ENCODE peak calls at places on chromosomes 1 and 21, in eight cellular contexts. T is NB4; F is CD8-positive, alpha-beta memory T cell; M is astrocyte of the cerebellum; S is astrocyte; V is breast epithelium; Q is IMR-90; K is uterus. E is an unnamed sample.

GRCh38 chr1:208209896-208210589 is 34.1 kb downstream of the PLXNA2 start:
- DNase-seq in K (no peak), Q (no peak), S (no peak), F (no peak), V (no peak), T (no peak), M (no peak), E (no peak)

GRCh38 chr1:212962509-212962908 is 12.2 kb downstream of the VASH2 start:
- DNase-seq in Q (no peak), V (no peak), M (no peak), T (no peak), F (no peak), K (no peak), S (no peak), E (peak; percentile 25)

GRCh38 chr1:51517361-51518032 is 1.6 kb downstream of the EPS15 start:
- DNase-seq in M (no peak), V (no peak), K (no peak), F (no peak), Q (peak; percentile 11), T (peak; percentile 39), S (peak; percentile 19), E (peak; percentile 52)

GRCh38 chr1:218346391-218347204 is 1.5 kb downstream of the TGFB2 start:
- DNase-seq in F (no peak), V (peak; percentile 44), K (peak; percentile 51), S (peak; percentile 41), Q (peak; percentile 37), T (peak; percentile 44), M (no peak), E (peak; percentile 39)

GRCh38 chr1:61053712-61054608 is 28.4 kb upstream of the NFIA start:
- DNase-seq in K (no peak), F (peak; percentile 6), S (no peak), V (no peak), Q (no peak), T (peak; percentile 22), M (no peak), E (no peak)

GRCh38 chr21:31151682-31152081 is 113.4 kb upstream of the KRTAP19-8 start:
- DNase-seq in Q (no peak), V (no peak), K (no peak), M (no peak), S (no peak), T (peak; percentile 7), F (no peak), E (peak; percentile 73)

GRCh38 chr1:113369040-113369439 is 21.3 kb upstream of the MAGI3 start:
- DNase-seq in Q (no peak), S (no peak), F (no peak), M (no peak), K (no peak), V (no peak), T (no peak), E (no peak)

GRCh38 chr1:84689514-84690396 is 506 bp downstream of the SSX2IP start:
- DNase-seq in F (no peak), T (peak; percentile 75), V (peak; percentile 36), M (no peak), Q (peak; percentile 36), S (peak; percentile 32), K (peak; percentile 62), E (peak; percentile 72)

GRCh38 chr1:243730499-243731150 is 119.4 kb downstream of the AKT3 start:
- DNase-seq in T (peak; percentile 89), Q (no peak), F (no peak), K (no peak), M (no peak), V (peak; percentile 39), S (no peak), E (no peak)

GRCh38 chr1:151720974-151721787 is at the start of gene RIIAD1:
- DNase-seq in Q (no peak), K (peak; percentile 28), F (peak; percentile 31), M (no peak), S (no peak), V (no peak), T (peak; percentile 12), E (peak; percentile 38)
- H3K4me3 ChIP-seq in Q (peak within 1 kb of the TSS; percentile 32), K (peak within 1 kb of the TSS; percentile 45), F (peak within 1 kb of the TSS; percentile 64), M (peak within 1 kb of the TSS; percentile 41), S (peak within 1 kb of the TSS; percentile 44), V (peak within 1 kb of the TSS; percentile 37), T (no peak within 1 kb of the TSS), E (peak within 1 kb of the TSS; percentile 33)

DNA sequence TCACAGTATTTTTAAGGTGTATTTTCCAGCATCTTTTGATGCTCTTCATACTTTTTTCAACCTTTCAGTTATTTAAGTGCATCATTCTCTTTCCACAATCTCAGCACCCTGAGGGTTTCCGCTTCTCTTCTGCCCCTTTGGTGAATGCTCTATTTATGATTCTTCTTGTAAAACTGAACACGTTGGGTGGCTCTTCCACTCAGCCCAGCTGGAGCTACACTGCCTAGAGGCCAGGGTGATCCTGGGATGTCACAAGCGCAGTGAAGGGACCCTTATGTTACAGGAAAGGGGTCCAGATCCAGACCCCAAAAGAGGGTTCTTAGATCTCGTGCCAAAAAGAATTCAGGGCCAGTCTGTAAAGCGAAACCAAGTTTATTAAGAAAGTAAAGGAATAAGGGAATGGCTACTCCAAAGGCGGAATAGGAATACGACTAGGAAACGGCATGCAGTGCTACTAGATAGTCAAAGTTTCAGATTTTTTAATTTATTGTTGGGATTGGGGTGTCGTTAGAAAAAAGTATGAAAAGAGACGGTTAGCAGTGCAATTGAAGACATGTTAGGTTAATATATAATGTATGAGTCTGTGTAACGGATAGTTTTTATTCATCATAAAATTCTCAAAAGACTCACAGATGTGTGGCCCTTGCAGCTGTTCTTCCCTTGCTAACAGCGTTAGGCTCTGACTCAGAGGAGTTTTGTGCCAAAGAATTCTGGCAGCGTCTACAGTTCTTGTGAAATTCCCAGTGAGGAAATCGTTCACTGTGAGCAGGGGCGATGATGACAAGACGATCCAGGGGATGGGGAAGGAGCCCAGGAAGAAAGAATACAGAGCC is 14.4 kb upstream of the ERVH48-1 start:
- DNase-seq in M (peak; percentile 98), K (peak; percentile 95), F (no peak), V (peak; percentile 85), Q (peak; percentile 99), S (peak; percentile 94), T (peak; percentile 67), E (peak; percentile 90)
- H3K4me3 ChIP-seq in M (no peak overlapping the region), K (peak overlapping the region; percentile 6), F (no peak overlapping the region), V (no peak overlapping the region), Q (peak overlapping the region; percentile 26), S (peak overlapping the region; percentile 3), T (no peak overlapping the region), E (no peak overlapping the region)

GRCh38 chr1:157166581-157166980 is 28.4 kb upstream of the ETV3 start:
- DNase-seq in S (no peak), K (no peak), F (no peak), M (no peak), Q (no peak), V (no peak), T (no peak), E (no peak)

GRCh38 chr1:157167437-157167836 is 29.2 kb upstream of the ETV3 start:
- DNase-seq in T (no peak), M (no peak), K (no peak), F (no peak), Q (no peak), V (no peak), S (no peak), E (no peak)

GRCh38 chr1:157161901-157162300 is 23.7 kb upstream of the ETV3 start:
- DNase-seq in K (no peak), Q (no peak), V (no peak), T (no peak), S (no peak), M (no peak), F (no peak), E (no peak)

GRCh38 chr1:157162345-157162744 is 24.1 kb upstream of the ETV3 start:
- DNase-seq in F (no peak), T (no peak), M (no peak), K (no peak), S (no peak), Q (no peak), V (no peak), E (no peak)

GRCh38 chr1:157163273-157164127 is 25.3 kb upstream of the ETV3 start:
- DNase-seq in K (peak; percentile 54), F (peak; percentile 59), T (peak; percentile 64), Q (peak; percentile 48), V (peak; percentile 50), M (peak; percentile 31), S (no peak), E (peak; percentile 81)
- H3K4me3 ChIP-seq in K (no peak overlapping the region), F (no peak overlapping the region), T (no peak overlapping the region), Q (no peak overlapping the region), V (no peak overlapping the region), M (no peak overlapping the region), S (no peak overlapping the region), E (peak overlapping the region; percentile 35)

GRCh38 chr21:40846057-40846456 is 901 bp downstream of the DSCAM start:
- DNase-seq in F (no peak), Q (no peak), T (no peak), V (no peak), S (no peak), K (no peak), M (no peak), E (no peak)
- H3K4me3 ChIP-seq in F (no peak overlapping the region), Q (no peak overlapping the region), T (no peak overlapping the region), V (no peak overlapping the region), S (peak overlapping the region; percentile 17), K (no peak overlapping the region), M (no peak overlapping the region), E (no peak overlapping the region)

GRCh38 chr1:172531846-172532699 is 877 bp upstream of the SUCO start:
- DNase-seq in S (peak; percentile 99), K (peak; percentile 97), M (peak; percentile 98), V (peak; percentile 97), F (peak; percentile 84), T (peak; percentile 97), Q (peak; percentile 99), E (peak; percentile 98)
- H3K4me3 ChIP-seq in S (peak overlapping the region; percentile 95), K (peak overlapping the region; percentile 99), M (peak overlapping the region; percentile 69), V (peak overlapping the region; percentile 90), F (peak overlapping the region; percentile 84), T (peak overlapping the region; percentile 81), Q (peak overlapping the region; percentile 53), E (peak overlapping the region; percentile 86)

E was measured in A673.